ENCODE peak calls at places on chromosomes 5 and 9, in four cellular contexts. Z is WTC11, J is Peyer's patch, A is cardiac fibroblast. Q is an unnamed sample.

GRCh38 chr5:110112355-110112754 is 422.6 kb downstream of the MAN2A1 start:
- DNase-seq in Z (no peak), J (no peak), A (no peak), Q (no peak)

GRCh38 chr5:115351356-115352195 is 55.1 kb upstream of the CCDC112 start:
- DNase-seq in J (no peak), A (peak; percentile 53), Z (no peak), Q (no peak)

GRCh38 chr5:56078675-56079500 is 84.1 kb upstream of the IL6ST start:
- DNase-seq in A (peak; percentile 66), Z (no peak), J (no peak), Q (no peak)

GRCh38 chr5:81778642-81779041 is 27.7 kb upstream of the SSBP2 start:
- DNase-seq in J (no peak), A (peak; percentile 43), Z (no peak), Q (no peak)

GRCh38 chr5:78005021-78005785 is 229.1 kb upstream of the TBCA start:
- DNase-seq in A (peak; percentile 54), Z (no peak), J (no peak), Q (no peak)

GRCh38 chr9:14345586-14346237 is 31.8 kb upstream of the NFIB start:
- DNase-seq in A (no peak), J (no peak), Z (no peak), Q (no peak)

GRCh38 chr9:72858089-72858912 is 94.6 kb downstream of the ALDH1A1 start:
- DNase-seq in Z (no peak), A (peak; percentile 35), J (peak; percentile 73), Q (no peak)

GRCh38 chr5:179906795-179907569 is 715 bp downstream of the TBC1D9B start:
- DNase-seq in Z (peak; percentile 44), J (peak; percentile 65), A (peak; percentile 26), Q (peak; percentile 21)

GRCh38 chr5:85709728-85710127 is 908.0 kb upstream of the COX7C start:
- DNase-seq in Z (no peak), A (no peak), J (no peak), Q (no peak)

GRCh38 chr5:179243333-179243732 is 101.9 kb downstream of the ADAMTS2 start:
- DNase-seq in Z (peak; percentile 1), J (peak; percentile 5), A (peak; percentile 82), Q (no peak)

GRCh38 chr5:123422433-123423277 is 548 bp downstream of the CEP120 start:
- DNase-seq in Z (no peak), A (peak; percentile 37), J (no peak), Q (no peak)

DNA sequence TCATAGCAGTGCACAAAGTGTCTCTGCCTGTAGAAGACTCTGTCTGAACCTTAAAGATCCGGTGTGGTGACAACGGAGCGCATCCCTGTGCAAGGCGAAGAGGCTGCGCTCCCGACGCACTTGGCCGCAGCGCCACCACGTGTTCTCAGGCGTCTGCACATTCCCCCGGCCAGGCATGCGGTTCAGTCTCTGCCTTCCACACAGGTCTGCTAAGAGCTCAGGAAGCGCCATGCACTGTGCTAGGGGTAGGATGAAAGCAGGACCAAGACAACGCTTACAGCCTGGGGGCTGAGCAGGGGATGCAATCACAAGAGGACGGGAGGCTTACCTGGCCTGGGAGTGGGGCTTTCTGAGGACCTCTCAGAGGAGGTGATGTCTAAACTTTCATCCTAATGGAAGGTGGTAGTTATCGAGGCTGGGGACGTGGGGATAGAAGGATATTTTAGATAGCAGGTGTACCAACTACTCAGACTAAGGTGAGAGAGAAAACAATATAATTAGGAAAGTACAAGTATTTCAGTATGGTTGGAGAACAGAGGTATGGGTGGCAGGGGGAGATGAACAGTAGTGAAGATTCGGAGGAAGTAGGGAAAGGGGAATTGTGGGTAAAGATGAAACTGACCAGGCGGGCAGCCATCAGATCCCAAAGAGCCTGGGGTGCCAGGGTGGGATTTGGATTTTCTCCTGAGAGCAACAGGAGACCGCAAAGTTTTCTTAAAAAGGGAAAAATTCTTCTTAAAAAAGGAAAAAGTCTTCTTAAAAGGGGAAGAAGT is 13.3 kb downstream of the CAPSL start:
- DNase-seq in Z (peak; percentile 77), A (peak; percentile 50), J (peak; percentile 72), Q (peak; percentile 21)
- TF ChIP-seq CTCF in Z (no peak), A (peak; percentile 59), J (peak; percentile 47), Q (peak; percentile 14)

GRCh38 chr5:159972538-159973362 is 36.2 kb upstream of the TTC1 start:
- DNase-seq in Z (peak; percentile 23), J (no peak), A (no peak), Q (no peak)

GRCh38 chr5:159978358-159978757 is 30.6 kb upstream of the TTC1 start:
- DNase-seq in J (no peak), Z (no peak), A (no peak), Q (no peak)

GRCh38 chr5:159976921-159977320 is 32.0 kb upstream of the TTC1 start:
- DNase-seq in Z (no peak), J (no peak), A (no peak), Q (no peak)

GRCh38 chr5:159971931-159972461 is 36.9 kb upstream of the TTC1 start:
- DNase-seq in Z (peak; percentile 60), A (peak; percentile 13), J (no peak), Q (no peak)

DNA sequence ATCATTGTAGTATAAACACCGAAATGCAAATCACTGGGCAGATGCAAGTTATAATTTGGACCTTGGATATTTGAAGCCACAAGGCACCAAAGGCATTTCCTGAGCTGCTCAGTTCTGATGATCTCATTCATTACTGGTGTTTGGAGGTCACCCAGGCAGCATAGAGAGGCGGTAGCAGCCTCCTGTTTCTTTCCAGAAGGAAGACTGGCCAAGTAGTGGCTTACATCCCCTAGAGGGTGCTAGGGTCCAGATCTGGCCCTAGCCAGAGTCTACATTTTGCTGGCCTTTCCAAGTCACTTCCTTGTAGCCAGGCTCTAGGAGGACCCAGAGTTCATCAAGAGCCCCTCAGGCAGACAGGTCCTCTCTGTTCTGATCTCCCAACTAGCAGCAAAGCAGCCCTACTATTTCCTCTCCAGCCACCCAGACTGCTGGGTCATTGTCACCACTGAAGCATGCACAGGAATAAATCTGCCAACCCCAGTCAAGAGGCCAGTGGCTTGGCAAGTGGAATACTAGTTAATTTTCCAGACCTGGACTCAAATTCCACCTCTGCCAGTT is 33.4 kb upstream of the TTC1 start:
- DNase-seq in Z (no peak), A (peak; percentile 93), J (no peak), Q (no peak)
- TF ChIP-seq CTCF in Z (no peak), A (peak; percentile 60), J (no peak), Q (no peak)

GRCh38 chr5:43043400-43043756 is 3.3 kb upstream of the ANXA2R start:
- DNase-seq in Z (no peak), A (no peak), J (no peak), Q (no peak)

GRCh38 chr5:43041131-43041668 is 1.1 kb upstream of the ANXA2R start:
- DNase-seq in Z (no peak), J (no peak), A (no peak), Q (peak; percentile 36)

GRCh38 chr5:43041669-43042175 is 1.6 kb upstream of the ANXA2R start:
- DNase-seq in J (peak; percentile 79), A (peak; percentile 86), Z (peak; percentile 63), Q (peak; percentile 71)

GRCh38 chr5:43042626-43043399 is 2.7 kb upstream of the ANXA2R start:
- DNase-seq in J (peak; percentile 71), A (peak; percentile 78), Z (peak; percentile 38), Q (peak; percentile 69)

GRCh38 chr5:43042176-43042625 is 2.1 kb upstream of the ANXA2R start:
- DNase-seq in A (peak; percentile 75), J (peak; percentile 80), Z (peak; percentile 65), Q (peak; percentile 82)
- TF ChIP-seq CTCF in A (peak; percentile 34), J (peak; percentile 17), Z (no peak), Q (no peak)

DNA sequence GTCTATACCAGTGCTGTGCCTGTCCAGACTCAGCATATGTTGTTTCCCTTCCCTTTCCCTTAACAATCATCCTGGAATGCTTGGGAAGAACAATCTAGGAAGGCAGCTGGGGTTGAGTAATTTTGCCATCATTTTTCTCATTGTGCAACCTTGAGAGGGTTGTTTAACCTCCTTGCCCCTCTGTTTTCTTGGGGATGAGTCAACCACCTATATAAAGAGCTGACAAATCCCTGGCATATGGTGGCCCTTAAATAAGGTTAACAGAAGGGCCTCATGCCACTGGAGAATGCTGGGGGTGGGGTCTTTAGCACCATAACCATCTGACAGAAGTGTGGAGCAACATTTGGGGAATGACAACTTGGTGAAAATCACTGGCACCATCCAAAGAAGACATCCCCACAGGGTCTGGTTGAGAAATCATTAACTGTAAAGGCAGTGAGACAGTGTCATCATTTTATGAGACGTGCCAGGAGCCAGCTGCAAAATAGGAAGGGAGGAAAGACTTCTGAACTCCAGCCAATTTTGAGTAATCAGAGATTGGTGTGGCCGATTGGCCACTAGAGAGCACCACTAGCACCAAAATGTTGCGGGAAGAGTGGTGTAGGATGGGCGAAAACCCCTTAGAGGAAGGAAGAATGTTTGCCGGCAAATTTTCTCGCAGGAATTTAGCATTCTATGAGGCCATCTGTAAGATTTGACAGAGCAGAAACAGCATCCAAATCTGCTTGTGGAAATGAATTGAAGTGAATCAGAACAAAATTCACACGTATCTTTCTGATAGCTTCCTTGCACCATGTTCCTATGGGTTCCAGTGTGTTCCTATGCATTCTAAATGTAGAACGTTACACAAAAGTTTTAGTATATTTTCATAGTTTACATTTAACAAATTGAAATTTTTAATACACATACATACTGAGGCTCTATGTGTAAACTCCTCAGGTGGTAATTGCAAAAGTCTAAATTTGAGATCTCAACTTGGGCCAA is 113.8 kb downstream of the MSX2 start:
- DNase-seq in A (peak; percentile 81), Z (peak; percentile 54), J (no peak), Q (no peak)
- TF ChIP-seq CTCF in A (no peak), Z (peak; percentile 25), J (no peak), Q (no peak)